ENCODE peak calls at places on chromosomes 4 and X, in four cellular contexts. Z, N, D and G are unnamed samples.

GRCh38 chrX:79933938-79934337 is 80.6 kb upstream of the TBX22 start:
- DNase-seq in N (no peak), D (no peak), Z (no peak), G (no peak)

GRCh38 chr4:5051210-5051691 is at the start of gene STK32B:
- DNase-seq in Z (peak), D (peak), N (peak), G (peak)

GRCh38 chr4:153143527-153144348 is 60.5 kb upstream of the TRIM2 start:
- DNase-seq in Z (no peak), N (no peak), D (peak), G (no peak)

GRCh38 chrX:9342581-9343051 is 122.2 kb upstream of the TBL1X start:
- DNase-seq in N (peak), D (peak), Z (no peak), G (peak)

GRCh38 chr4:54837576-54838140 is 179.9 kb downstream of the KIT start:
- DNase-seq in N (no peak), D (no peak), Z (no peak), G (no peak)

GRCh38 chrX:123489011-123489410 is 243.8 kb downstream of the THOC2 start:
- DNase-seq in Z (no peak), D (peak), N (no peak), G (no peak)

GRCh38 chrX:44082829-44083228 is 109.6 kb upstream of the NDP start:
- DNase-seq in D (no peak), Z (no peak), N (no peak), G (no peak)

GRCh38 chr4:3645711-3646221 is 113.5 kb upstream of the LRPAP1 start:
- DNase-seq in Z (no peak), N (no peak), D (no peak), G (no peak)

GRCh38 chr4:182843813-182844325 is 73.3 kb downstream of the DCTD start:
- DNase-seq in Z (no peak), D (no peak), N (no peak), G (no peak)

GRCh38 chr4:41144812-41145211 is 69.5 kb downstream of the APBB2 start:
- DNase-seq in N (no peak), D (peak), Z (no peak), G (no peak)

GRCh38 chr4:165403667-165404066 is 24.9 kb downstream of the CPE start:
- DNase-seq in Z (no peak), D (no peak), N (no peak), G (no peak)

GRCh38 chr4:179399054-179399782 is 1957.0 kb upstream of the AGA start:
- DNase-seq in N (no peak), D (no peak), Z (no peak), G (peak)

GRCh38 chr4:40887690-40888089 is 137.9 kb downstream of the NSUN7 start:
- DNase-seq in Z (peak), N (no peak), D (peak), G (no peak)

GRCh38 chr4:145012841-145013240 is 85.2 kb downstream of the ANAPC10 start:
- DNase-seq in N (no peak), D (peak), Z (no peak), G (peak)

GRCh38 chr4:145019346-145019745 is 78.7 kb downstream of the ANAPC10 start:
- DNase-seq in Z (no peak), N (no peak), D (no peak), G (no peak)

GRCh38 chr4:145011636-145012035 is 86.4 kb downstream of the ANAPC10 start:
- DNase-seq in N (no peak), D (peak), Z (no peak), G (no peak)

DNA sequence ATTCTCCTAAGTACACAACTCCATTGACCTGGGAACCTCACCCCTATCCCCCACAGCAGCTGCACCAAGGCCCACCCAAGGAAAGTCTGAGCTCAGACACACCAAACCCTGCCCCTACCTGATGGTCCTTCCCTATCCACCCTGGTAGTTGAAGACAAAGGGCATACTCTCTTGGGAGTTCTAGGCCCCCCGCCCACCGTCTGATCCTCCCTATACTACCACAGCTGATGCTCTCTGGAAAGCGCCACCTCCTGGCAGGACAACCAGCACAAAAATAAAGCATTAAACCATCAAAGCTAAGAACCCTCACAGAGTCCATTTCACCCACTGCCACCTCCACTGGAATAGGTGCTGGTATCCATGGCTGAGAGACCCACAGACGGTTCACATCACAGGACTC is 83.6 kb downstream of the ANAPC10 start:
- DNase-seq in Z (no peak), N (no peak), D (no peak), G (no peak)
- TF ChIP-seq CTCF in Z (no peak), N (no peak), D (peak), G (no peak)

GRCh38 chr4:167233523-167234387 is 539 bp downstream of the SPOCK3 start:
- DNase-seq in D (peak), N (no peak), Z (no peak), G (no peak)

GRCh38 chr4:167232805-167233522 is 1.3 kb downstream of the SPOCK3 start:
- DNase-seq in Z (no peak), D (no peak), N (no peak), G (no peak)

GRCh38 chr4:167230744-167231143 is 3.5 kb downstream of the SPOCK3 start:
- DNase-seq in D (no peak), N (no peak), Z (no peak), G (no peak)

GRCh38 chr4:167238226-167238625 is 3.9 kb upstream of the SPOCK3 start:
- DNase-seq in D (no peak), N (no peak), Z (no peak), G (no peak)

GRCh38 chr4:167234388-167234881 is at the start of gene SPOCK3:
- DNase-seq in N (peak), D (peak), Z (no peak), G (no peak)
- TF ChIP-seq CTCF in N (no peak), D (no peak), Z (no peak), G (no peak)

DNA sequence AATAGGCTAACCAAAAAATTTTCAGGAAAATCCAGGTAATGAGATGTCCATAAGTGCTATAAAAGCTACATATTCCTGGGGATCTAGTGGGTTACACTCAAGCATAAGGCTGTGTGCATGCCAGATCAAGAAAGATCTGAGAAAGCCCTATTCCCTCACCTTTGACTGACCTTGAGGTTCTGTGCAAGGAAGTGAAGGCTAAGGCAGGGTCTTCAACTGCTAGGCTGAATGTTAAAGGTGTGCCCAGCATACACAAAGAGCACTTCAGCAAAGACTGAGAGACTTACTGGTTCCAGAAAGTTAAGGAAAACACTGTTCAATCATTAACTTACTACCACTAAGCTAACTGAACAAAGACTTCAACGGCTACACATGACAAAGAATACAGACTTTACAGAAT is 269.7 kb downstream of the GPC3 start:
- DNase-seq in D (no peak), N (no peak), Z (no peak), G (no peak)
- TF ChIP-seq CTCF in D (no peak), N (no peak), Z (no peak), G (no peak)

GRCh38 chrX:2766921-2767320 is 15.1 kb downstream of the XG start:
- DNase-seq in N (no peak), D (peak), Z (no peak), G (peak)
- TF ChIP-seq CTCF in N (no peak), D (no peak), Z (no peak), G (no peak)

DNA sequence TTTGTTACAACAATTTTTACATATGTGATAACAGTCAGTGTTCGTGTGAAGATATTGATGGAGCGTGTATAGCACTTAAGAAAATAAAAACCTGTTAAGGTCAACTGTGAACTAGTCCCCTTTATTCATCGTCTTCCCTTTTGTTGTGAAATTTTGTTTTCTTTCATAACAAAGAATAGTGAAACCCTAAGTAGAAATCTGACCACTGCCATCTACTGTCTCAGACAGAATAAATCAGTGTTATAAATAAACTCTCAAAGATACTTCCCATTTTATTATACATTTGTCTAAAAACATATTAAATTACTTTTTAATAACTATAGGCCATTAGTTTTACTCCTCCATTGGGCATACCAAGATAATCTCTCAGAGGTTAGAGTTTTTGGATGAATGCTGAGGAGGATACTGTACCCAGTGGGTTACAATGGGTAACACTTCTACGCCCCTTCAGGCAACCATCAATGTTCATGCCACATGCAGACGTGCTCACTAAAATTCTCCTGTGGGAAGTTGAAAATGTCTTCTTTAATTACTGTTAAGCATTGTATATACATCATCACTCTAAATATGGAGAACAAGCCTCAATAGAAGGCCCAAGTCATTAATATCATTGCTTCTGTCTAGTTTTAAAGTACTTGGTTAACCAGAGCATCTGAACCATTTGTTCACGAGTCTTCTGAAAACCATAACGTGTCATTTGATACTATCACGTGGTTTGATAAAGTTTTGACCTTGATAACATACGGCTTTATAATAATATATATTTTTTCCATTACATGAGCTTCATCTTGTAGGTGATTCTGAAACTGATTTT is 171.2 kb downstream of the TMA16 start:
- DNase-seq in D (no peak), Z (no peak), N (no peak), G (peak)
- TF ChIP-seq CTCF in D (no peak), Z (no peak), N (no peak), G (no peak)